ENCODE peak calls at places on chromosome 9, in seven cellular contexts. J, E, X, O, G, B and A are unnamed samples.

GRCh38 chr9:131728546-131728910 is 11.3 kb downstream of the RAPGEF1 start:
- DNase-seq in O (no peak), G (no peak), B (no peak), J (no peak), X (no peak), E (no peak), A (no peak)

GRCh38 chr9:132942541-132943182 is 1.8 kb downstream of the TSC1 start:
- DNase-seq in J (peak), E (no peak), G (no peak), X (peak), O (no peak), B (peak), A (no peak)

GRCh38 chr9:16352791-16353401 is 517.6 kb downstream of the BNC2 start:
- DNase-seq in G (no peak), E (peak), O (no peak), X (no peak), B (peak), J (peak), A (peak)

GRCh38 chr9:87280421-87280820 is 217.2 kb upstream of the DAPK1 start:
- DNase-seq in J (no peak), B (peak), E (no peak), O (no peak), X (peak), G (no peak), A (peak)

GRCh38 chr9:115601456-115601855 is 483.5 kb upstream of the TNC start:
- DNase-seq in E (no peak), B (no peak), O (no peak), G (no peak), X (no peak), J (no peak), A (no peak)

GRCh38 chr9:115135786-115136185 is 17.8 kb upstream of the TNC start:
- DNase-seq in O (no peak), G (no peak), J (peak), B (no peak), E (no peak), X (peak), A (no peak)

GRCh38 chr9:98227883-98228282 is 27.6 kb downstream of the TBC1D2 start:
- DNase-seq in J (no peak), B (no peak), O (no peak), G (no peak), E (no peak), X (no peak), A (no peak)

GRCh38 chr9:126615791-126616447 is 2.2 kb downstream of the LMX1B start:
- DNase-seq in G (no peak), B (no peak), O (no peak), J (no peak), X (no peak), E (no peak), A (no peak)

GRCh38 chr9:105064248-105065118 is 136.5 kb upstream of the ABCA1 start:
- DNase-seq in B (peak), G (peak), X (peak), E (peak), J (peak), O (peak), A (peak)

GRCh38 chr9:134712922-134713321 is 71.3 kb downstream of the COL5A1 start:
- DNase-seq in X (no peak), G (no peak), B (no peak), J (no peak), O (no peak), E (no peak), A (no peak)

GRCh38 chr9:119370816-119371215 is 1.6 kb upstream of the BRINP1 start:
- DNase-seq in E (no peak), G (no peak), J (peak), O (no peak), B (peak), X (peak), A (no peak)

DNA sequence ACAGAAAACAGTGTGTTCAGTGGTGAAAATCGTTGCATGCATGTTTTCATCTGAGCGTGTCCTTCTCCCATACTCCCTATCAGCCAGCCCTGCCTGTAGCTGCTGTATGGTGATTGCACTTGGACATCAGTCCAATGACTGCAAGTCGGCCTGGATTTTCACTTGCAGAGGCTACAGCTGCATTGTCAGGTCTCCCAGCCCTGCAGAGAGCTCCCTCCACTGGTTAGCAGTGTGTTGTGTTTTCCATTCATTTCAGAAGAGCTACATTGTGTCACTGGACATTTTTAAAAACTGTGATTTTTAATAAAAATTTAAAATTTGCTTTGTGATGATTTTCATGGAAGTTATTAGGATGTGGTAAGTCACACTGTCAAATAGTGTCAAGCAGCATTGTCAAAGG is 96.6 kb downstream of the SYK start:
- DNase-seq in O (no peak), X (no peak), G (no peak), E (no peak), B (no peak), J (peak), A (no peak)
- TF ChIP-seq CTCF in O (no peak), X (no peak), G (no peak), E (no peak), B (peak), J (peak), A (peak)

DNA sequence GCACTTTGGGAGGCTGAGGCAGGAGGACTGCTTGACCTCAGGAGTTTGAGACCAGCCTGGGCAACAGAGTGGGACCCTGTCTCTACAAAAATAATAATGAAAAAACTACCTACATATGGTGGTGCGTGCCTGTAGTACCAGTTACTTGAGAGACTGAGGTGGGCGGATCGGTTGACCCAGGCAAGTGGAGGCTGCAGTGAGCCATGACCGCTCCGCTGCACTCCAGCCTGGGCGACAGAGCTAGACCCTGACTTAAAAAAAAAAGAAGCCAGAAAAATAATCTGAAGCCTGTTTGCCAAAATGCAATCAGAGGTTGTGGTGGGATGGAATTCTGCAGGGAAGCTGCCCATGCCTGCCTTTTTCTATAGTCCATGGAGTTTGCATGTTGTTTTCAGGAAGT is 50.4 kb upstream of the GGTA1 start:
- DNase-seq in J (no peak), B (no peak), X (no peak), E (no peak), G (no peak), O (no peak), A (no peak)
- H3K4me3 ChIP-seq in J (no peak), B (no peak), X (no peak), E (no peak), G (peak), O (no peak), A (no peak)

GRCh38 chr9:110671849-110672248 is 3.3 kb downstream of the MUSK start:
- DNase-seq in G (no peak), J (no peak), E (no peak), B (peak), X (no peak), O (no peak), A (no peak)
- TF ChIP-seq CTCF in G (no peak), J (no peak), E (no peak), B (no peak), X (no peak), O (no peak), A (no peak)

DNA sequence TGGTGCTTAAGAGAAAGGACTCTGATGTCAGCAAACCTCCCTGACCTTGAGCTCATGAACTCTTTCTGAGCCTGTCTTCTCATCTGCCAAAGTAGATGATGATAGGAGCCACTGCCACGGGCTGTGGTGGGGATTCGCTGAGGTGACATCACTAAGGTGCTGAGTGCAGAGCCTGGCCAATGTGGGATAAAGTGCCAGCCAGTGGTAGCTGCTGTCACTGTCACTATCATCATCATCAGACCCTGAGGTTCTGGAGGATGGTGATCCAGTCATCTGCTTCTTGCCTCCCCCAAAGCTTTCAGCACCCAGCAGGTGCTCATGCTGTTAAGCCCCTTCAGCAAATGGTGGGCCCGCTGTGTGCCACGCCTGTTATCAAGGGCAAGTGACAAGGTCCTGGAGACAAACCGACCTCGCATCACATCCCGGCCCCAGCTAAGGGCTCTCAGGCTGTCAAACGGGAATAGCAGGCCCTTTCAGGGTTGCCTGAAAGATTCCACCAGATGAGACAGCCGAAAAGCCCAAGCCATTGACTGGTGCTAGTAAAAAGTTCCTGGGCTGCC is 6.4 kb downstream of the FPGS start:
- DNase-seq in B (no peak), E (no peak), J (no peak), O (no peak), G (no peak), X (no peak), A (no peak)
- H3K4me3 ChIP-seq in B (no peak), E (no peak), J (no peak), O (no peak), G (peak), X (no peak), A (no peak)